ENCODE peak calls at places on chromosomes 7 and 10, in seven cellular contexts. Q is AG08395; F is CD8-positive, alpha-beta memory T cell; O is stimulated activated naive CD8-positive, alpha-beta T cell treated with anti-CD3 and anti-CD28 coated beads, Interleukin-15, amount 100 ng/mL, for 72 hours; U is HFF-Myc; R is astrocyte; A is kidney tubule cell. J is an unnamed sample.

GRCh38 chr7:102284399-102284798 is 2.3 kb upstream of the SH2B2 start:
- DNase-seq in A (no peak), U (no peak), R (no peak), O (no peak), Q (no peak), F (no peak), J (no peak)

GRCh38 chr10:119667562-119668328 is 16.6 kb downstream of the BAG3 start:
- DNase-seq in Q (peak; percentile 97), U (peak; percentile 81), A (peak; percentile 97), F (no peak), O (no peak), R (peak; percentile 98), J (peak; percentile 95)

GRCh38 chr10:92124524-92125168 is 166.2 kb downstream of the CPEB3 start:
- DNase-seq in A (peak; percentile 78), F (no peak), U (peak; percentile 50), O (no peak), Q (no peak), R (peak; percentile 92), J (no peak)

GRCh38 chr7:133797355-133797754 is 329.8 kb upstream of the LRGUK start:
- DNase-seq in O (no peak), U (no peak), R (no peak), F (no peak), A (no peak), Q (no peak), J (no peak)

GRCh38 chr7:80934286-80934685 is 15.4 kb upstream of the SEMA3C start:
- DNase-seq in A (peak; percentile 59), R (peak; percentile 47), O (no peak), Q (peak; percentile 41), U (no peak), F (no peak), J (no peak)

GRCh38 chr7:601573-602340 is 82.1 kb upstream of the PDGFA start:
- DNase-seq in Q (no peak), F (peak; percentile 75), O (peak; percentile 90), R (no peak), U (no peak), A (no peak), J (peak; percentile 61)

GRCh38 chr7:38903057-38903456 is 5.9 kb downstream of the VPS41 start:
- DNase-seq in Q (no peak), A (no peak), O (no peak), F (no peak), R (no peak), U (no peak), J (no peak)

GRCh38 chr10:65235846-65236245 is 1690.0 kb upstream of the LRRTM3 start:
- DNase-seq in A (no peak), R (no peak), O (no peak), F (no peak), Q (no peak), U (no peak), J (no peak)

GRCh38 chr7:17371656-17372524 is 73.4 kb downstream of the AHR start:
- DNase-seq in U (peak; percentile 85), A (peak; percentile 94), R (peak; percentile 98), F (no peak), O (no peak), Q (peak; percentile 82), J (no peak)

GRCh38 chr10:95406651-95407280 is 116.0 kb upstream of the PDLIM1 start:
- DNase-seq in Q (no peak), R (no peak), O (no peak), F (no peak), A (peak; percentile 76), U (no peak), J (no peak)

GRCh38 chr10:787933-788651 is 98.6 kb upstream of the DIP2C start:
- DNase-seq in O (no peak), U (no peak), A (no peak), F (no peak), R (peak; percentile 82), Q (no peak), J (no peak)

GRCh38 chr10:21194510-21194993 is 297.4 kb upstream of the NEBL start:
- DNase-seq in R (no peak), O (no peak), Q (no peak), A (peak; percentile 96), U (no peak), F (no peak), J (no peak)

GRCh38 chr7:128361463-128362441 is at the start of gene PRRT4:
- DNase-seq in U (no peak), O (no peak), F (no peak), Q (peak; percentile 50), A (peak; percentile 8), R (no peak), J (no peak)

GRCh38 chr7:134831862-134832261 is 52.4 kb downstream of the CALD1 start:
- DNase-seq in Q (no peak), A (no peak), U (no peak), O (no peak), F (no peak), R (no peak), J (no peak)

GRCh38 chr10:100740476-100741341 is 4.7 kb upstream of the PAX2 start:
- DNase-seq in O (no peak), F (no peak), R (no peak), Q (no peak), A (peak; percentile 41), U (no peak), J (no peak)

GRCh38 chr7:25807212-25807611 is 344.8 kb upstream of the NFE2L3 start:
- DNase-seq in F (no peak), R (no peak), O (no peak), A (no peak), Q (no peak), U (no peak), J (no peak)

GRCh38 chr7:94710256-94710655 is 54.3 kb upstream of the SGCE start:
- DNase-seq in R (peak; percentile 39), Q (no peak), A (peak; percentile 2), U (no peak), F (no peak), O (no peak), J (no peak)

GRCh38 chr10:43377393-43377883 is 6.0 kb downstream of the FXYD4 start:
- DNase-seq in U (no peak), A (peak; percentile 33), O (no peak), R (no peak), F (no peak), Q (no peak), J (no peak)

GRCh38 chr7:7808156-7808555 is 89.7 kb upstream of the RPA3 start:
- DNase-seq in F (no peak), U (no peak), Q (no peak), R (peak; percentile 62), A (peak; percentile 11), O (no peak), J (no peak)

GRCh38 chr7:156703773-156704482 is 63.4 kb downstream of the RNF32 start:
- DNase-seq in U (no peak), F (no peak), A (no peak), R (no peak), Q (no peak), O (no peak), J (no peak)

J was measured in RWPE2.